ENCODE peak calls at places on chromosomes 5 and 9, in six cellular contexts. F is GM12878, M is HCT116, Q is H1, P is HepG2, H is K562. S is an unnamed sample.

GRCh38 chr5:54616031-54616430 is 98.5 kb downstream of the SNX18 start:
- DNase-seq in F (no peak), M (no peak), Q (no peak), P (peak; percentile 13), H (no peak), S (no peak)

GRCh38 chr5:177006265-177006972 is at the start of gene UIMC1:
- DNase-seq in F (peak; percentile 71), M (peak; percentile 90), Q (peak; percentile 99), P (peak; percentile 82), H (peak; percentile 93), S (peak; percentile 85)

GRCh38 chr9:130834371-130835311 is at the start of gene ABL1:
- DNase-seq in F (peak; percentile 51), M (peak; percentile 49), Q (peak; percentile 80), P (peak; percentile 67), H (peak; percentile 94), S (no peak)

GRCh38 chr9:127754099-127754760 is 19.1 kb upstream of the TOR2A start:
- DNase-seq in F (no peak), M (no peak), Q (peak; percentile 90), P (no peak), H (peak; percentile 91), S (peak; percentile 52)

GRCh38 chr9:71719585-71719984 is 48.7 kb downstream of the CEMIP2 start:
- DNase-seq in F (no peak), M (no peak), Q (no peak), P (no peak), H (no peak), S (no peak)

GRCh38 chr5:53481887-53482716 is 1.7 kb downstream of the FST start:
- DNase-seq in F (no peak), M (peak; percentile 32), Q (peak; percentile 66), P (peak; percentile 58), H (peak; percentile 28), S (no peak)

GRCh38 chr5:134177197-134178171 is 734 bp upstream of the SKP1 start:
- DNase-seq in F (peak; percentile 26), M (peak; percentile 60), Q (no peak), P (peak; percentile 68), H (peak; percentile 76), S (peak; percentile 23)

GRCh38 chr9:19828586-19828985 is 39.7 kb upstream of the SLC24A2 start:
- DNase-seq in F (no peak), M (no peak), Q (no peak), P (no peak), H (no peak), S (no peak)

GRCh38 chr5:131417240-131417869 is 153.5 kb downstream of the CDC42SE2 start:
- DNase-seq in F (peak; percentile 34), M (peak; percentile 37), Q (peak; percentile 84), P (peak; percentile 56), H (peak; percentile 60), S (peak; percentile 43)

GRCh38 chr9:116493183-116493582 is 193.9 kb upstream of the TRIM32 start:
- DNase-seq in F (no peak), M (no peak), Q (no peak), P (no peak), H (no peak), S (no peak)

GRCh38 chr5:37615184-37615583 is 224.7 kb downstream of the GDNF start:
- DNase-seq in F (no peak), M (no peak), Q (no peak), P (no peak), H (no peak), S (no peak)

GRCh38 chr9:70484232-70485130 is 70.0 kb upstream of the KLF9 start:
- DNase-seq in F (no peak), M (peak; percentile 68), Q (no peak), P (peak; percentile 59), H (peak; percentile 72), S (peak; percentile 51)

DNA sequence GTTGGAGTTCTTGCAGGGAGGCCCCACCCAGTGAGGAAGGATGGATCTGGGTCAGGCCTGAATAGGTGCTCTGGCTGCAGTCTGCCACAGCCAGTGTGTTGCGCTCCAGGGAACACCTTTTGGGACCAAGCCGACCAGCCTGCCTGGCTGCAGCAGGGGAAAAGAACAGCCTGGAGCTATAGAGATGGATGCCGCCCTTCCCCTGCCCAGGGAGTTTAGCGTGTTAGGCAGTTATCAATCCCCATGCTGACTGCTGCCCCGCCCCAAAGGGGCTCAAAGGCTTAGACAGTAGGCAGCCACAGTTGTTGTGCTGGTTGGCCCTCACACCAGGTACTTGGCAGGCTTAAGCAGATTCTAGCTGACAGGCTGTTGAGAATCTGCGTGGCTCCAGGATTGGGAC is 153.4 kb upstream of the ADAMTS19 start:
- DNase-seq in F (no peak), M (no peak), Q (no peak), P (no peak), H (no peak), S (no peak)
- TF ChIP-seq YY1 in F (no peak), M (no peak), Q (no peak), P (no peak), H (no peak), S (no peak)

DNA sequence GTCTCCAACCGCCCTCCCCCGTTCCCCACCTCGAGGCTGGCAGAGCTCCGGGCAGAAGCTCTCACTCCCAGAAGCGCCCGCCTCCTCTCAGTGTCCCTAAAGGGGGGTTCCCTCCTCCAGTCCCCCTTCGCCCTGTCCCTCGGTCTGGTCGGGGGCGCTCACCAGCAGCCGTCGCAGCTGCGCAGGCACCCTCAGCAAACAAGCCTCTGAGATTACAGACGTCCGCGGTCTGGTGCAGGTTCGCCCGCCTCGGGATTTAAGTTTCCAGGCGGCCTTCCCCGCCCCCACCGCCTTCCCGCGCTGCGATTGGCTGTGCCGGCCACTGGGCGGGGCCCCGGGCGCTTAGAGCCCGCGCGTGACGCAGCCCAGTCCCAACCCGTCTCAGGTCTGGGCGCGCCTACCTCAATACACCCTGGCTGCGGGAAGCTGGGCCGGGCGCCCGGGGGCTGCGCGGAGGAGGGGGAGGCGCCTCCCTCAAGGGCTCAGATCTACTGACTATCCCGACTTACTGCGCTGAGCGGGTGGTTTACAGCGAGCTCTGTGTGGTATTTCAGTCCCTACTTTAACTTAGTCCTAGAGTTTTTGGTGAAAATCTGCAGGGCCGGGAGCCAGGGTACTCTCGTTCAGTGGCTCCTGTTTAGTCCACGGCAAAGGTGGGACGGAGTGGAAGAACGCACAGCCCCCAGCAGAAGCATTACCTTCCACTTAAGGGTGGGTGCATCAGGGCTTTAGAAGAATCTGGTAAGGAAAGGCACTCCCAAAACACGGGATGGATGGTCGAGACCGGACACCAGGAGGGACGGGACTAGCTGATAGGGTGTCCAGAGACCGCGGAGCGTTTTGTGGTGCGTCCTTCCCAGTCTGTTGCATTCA is at the start of gene CTSV:
- DNase-seq in F (peak; percentile 13), M (peak; percentile 73), Q (peak; percentile 96), P (peak; percentile 71), H (peak; percentile 99), S (peak; percentile 93)
- H3K27me3 ChIP-seq in F (peaks cover 2% of the 10 kb centered on the region), M (no peaks in the 10 kb centered on the region), Q (no peaks in the 10 kb centered on the region), P (no peaks in the 10 kb centered on the region), H (peaks cover 11% of the 10 kb centered on the region), S (no peaks in the 10 kb centered on the region)

DNA sequence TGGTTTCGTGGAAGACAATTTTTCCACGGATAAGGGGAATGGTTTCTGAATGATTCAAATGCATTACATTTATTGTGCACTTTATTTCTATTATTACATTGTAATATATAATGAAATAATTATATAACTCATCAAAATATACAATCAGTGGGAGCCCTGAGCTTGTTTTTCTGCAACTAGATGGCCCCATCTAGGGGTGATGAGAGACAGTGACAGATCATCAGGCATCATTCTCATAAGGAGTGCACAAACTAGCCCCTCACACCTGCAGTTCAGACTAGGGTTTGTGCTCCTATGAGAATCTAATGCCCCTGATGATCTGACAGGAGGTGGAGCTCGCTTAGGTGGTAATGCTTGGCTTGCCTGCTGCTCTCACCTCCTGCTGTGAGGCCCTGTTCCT is 6.4 kb downstream of the ISCA1 start:
- DNase-seq in F (no peak), M (no peak), Q (no peak), P (no peak), H (no peak), S (no peak)
- TF ChIP-seq ZNF274 in F (no peak), M (no peak), Q (no peak), P (no peak), H (no peak), S (no peak)

DNA sequence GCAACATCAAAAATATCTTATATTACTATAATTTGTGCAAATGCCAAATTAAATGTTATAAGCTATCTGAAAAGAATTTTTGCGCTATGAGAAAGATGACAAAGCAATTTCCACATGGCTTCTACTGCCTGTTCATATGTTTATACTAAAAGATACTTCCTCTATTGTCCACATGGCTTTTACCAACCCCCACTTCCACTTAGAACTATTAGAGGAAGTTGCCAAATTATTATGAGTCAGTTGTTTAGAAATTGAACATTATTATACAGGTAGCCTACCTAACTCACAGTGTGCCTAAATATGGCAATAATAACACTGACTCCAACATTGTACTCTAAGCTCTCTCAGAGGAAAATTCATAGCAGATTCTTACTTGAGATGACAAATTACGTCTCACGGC is 37.6 kb upstream of the SLC27A6 start:
- DNase-seq in F (no peak), M (no peak), Q (no peak), P (no peak), H (no peak), S (no peak)
- TF ChIP-seq YY1 in F (no peak), M (no peak), Q (no peak), P (no peak), H (no peak), S (no peak)

DNA sequence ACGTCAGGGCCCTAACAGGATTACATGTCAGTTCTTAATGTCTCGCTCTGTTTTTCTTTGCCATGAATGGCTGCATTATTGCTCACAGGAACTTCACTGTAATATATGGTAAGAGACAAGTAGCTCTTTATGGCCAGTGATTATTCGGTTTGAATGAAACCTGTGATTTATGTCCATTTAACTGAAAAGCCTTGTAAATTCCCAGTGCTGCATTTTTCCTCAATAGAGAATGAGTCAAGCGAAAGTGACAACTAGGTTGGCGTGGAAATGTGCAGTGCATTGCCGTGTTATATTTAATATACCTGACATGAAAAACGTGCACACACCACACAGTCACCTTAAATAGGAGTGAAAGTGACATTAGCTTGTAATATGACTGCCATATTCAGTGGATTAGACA is 163.1 kb downstream of the PBX3 start:
- DNase-seq in F (no peak), M (no peak), Q (no peak), P (no peak), H (no peak), S (no peak)
- H3K27me3 ChIP-seq in F (no peaks in the 10 kb centered on the region), M (no peaks in the 10 kb centered on the region), Q (no peaks in the 10 kb centered on the region), P (no peaks in the 10 kb centered on the region), H (peaks cover 6% of the 10 kb centered on the region), S (no peaks in the 10 kb centered on the region)

GRCh38 chr5:116453920-116454319 is 120.7 kb downstream of the SEMA6A start:
- DNase-seq in F (no peak), M (no peak), Q (no peak), P (peak; percentile 61), H (no peak), S (no peak)

GRCh38 chr5:116454417-116454927 is 120.2 kb downstream of the SEMA6A start:
- DNase-seq in F (peak; percentile 63), M (no peak), Q (no peak), P (no peak), H (no peak), S (no peak)

GRCh38 chr5:116455061-116455460 is 119.6 kb downstream of the SEMA6A start:
- DNase-seq in F (no peak), M (no peak), Q (no peak), P (no peak), H (no peak), S (no peak)

GRCh38 chr5:116451905-116452450 is 122.6 kb downstream of the SEMA6A start:
- DNase-seq in F (no peak), M (no peak), Q (no peak), P (no peak), H (no peak), S (no peak)

GRCh38 chr5:116452774-116453368 is 121.8 kb downstream of the SEMA6A start:
- DNase-seq in F (no peak), M (no peak), Q (no peak), P (peak; percentile 38), H (no peak), S (no peak)
- TF ChIP-seq ZNF274 in F (no peak), M (no peak), Q (no peak), P (no peak), H (no peak), S (no peak)

GRCh38 chr5:116378007-116378831 is 196.4 kb downstream of the SEMA6A start:
- DNase-seq in F (no peak), M (no peak), Q (no peak), P (no peak), H (no peak), S (no peak)
- TF ChIP-seq YY1 in F (no peak), M (no peak), Q (no peak), P (no peak), H (no peak), S (no peak)

S was measured in NT2/D1.